ENCODE peak calls at places on chromosomes 5 and 9, in nine cellular contexts. One of them, this sample, is unnamed.

GRCh38 chr9:27784999-27785713 is 211.9 kb upstream of the C9orf72 start:
- DNase-seq in heart left ventricle: no peak
- DNase-seq in HCT116: no peak
- DNase-seq in ovary: no peak
- DNase-seq in NB4: no peak
- DNase-seq in H54: no peak
- DNase-seq in breast epithelium: no peak
- DNase-seq in tibial nerve: no peak
- DNase-seq in transverse colon: no peak
- DNase-seq in this sample: no peak

GRCh38 chr5:173673295-173674170 is 57.1 kb upstream of the BOD1 start:
- DNase-seq in heart left ventricle: no peak
- DNase-seq in NB4: no peak
- DNase-seq in HCT116: no peak
- DNase-seq in ovary: no peak
- DNase-seq in H54: no peak
- DNase-seq in breast epithelium: no peak
- DNase-seq in transverse colon: no peak
- DNase-seq in tibial nerve: no peak
- DNase-seq in this sample: no peak

GRCh38 chr5:127299678-127300077 is 9.1 kb downstream of the MEGF10 start:
- DNase-seq in breast epithelium: no peak
- DNase-seq in ovary: no peak
- DNase-seq in H54: no peak
- DNase-seq in HCT116: no peak
- DNase-seq in transverse colon: no peak
- DNase-seq in heart left ventricle: no peak
- DNase-seq in tibial nerve: no peak
- DNase-seq in NB4: no peak
- DNase-seq in this sample: no peak

GRCh38 chr9:136007906-136008692 is 46.9 kb upstream of the UBAC1 start:
- DNase-seq in H54: peak; percentile 98
- DNase-seq in breast epithelium: no peak
- DNase-seq in HCT116: peak; percentile 16
- DNase-seq in NB4: no peak
- DNase-seq in tibial nerve: no peak
- DNase-seq in ovary: no peak
- DNase-seq in transverse colon: no peak
- DNase-seq in heart left ventricle: no peak
- DNase-seq in this sample: peak; percentile 94

GRCh38 chr5:164303646-164304225 is 798.3 kb downstream of the MAT2B start:
- DNase-seq in HCT116: no peak
- DNase-seq in NB4: no peak
- DNase-seq in heart left ventricle: no peak
- DNase-seq in tibial nerve: no peak
- DNase-seq in H54: no peak
- DNase-seq in breast epithelium: no peak
- DNase-seq in transverse colon: no peak
- DNase-seq in ovary: no peak
- DNase-seq in this sample: no peak

GRCh38 chr9:127178646-127179632 is 56.5 kb upstream of the ANGPTL2 start:
- DNase-seq in H54: no peak
- DNase-seq in transverse colon: peak; percentile 7
- DNase-seq in NB4: no peak
- DNase-seq in HCT116: no peak
- DNase-seq in tibial nerve: no peak
- DNase-seq in breast epithelium: peak; percentile 31
- DNase-seq in ovary: peak; percentile 79
- DNase-seq in heart left ventricle: peak; percentile 12
- DNase-seq in this sample: no peak

GRCh38 chr5:99348597-99348996 is 419.8 kb upstream of the CHD1 start:
- DNase-seq in tibial nerve: no peak
- DNase-seq in transverse colon: no peak
- DNase-seq in HCT116: no peak
- DNase-seq in heart left ventricle: no peak
- DNase-seq in breast epithelium: no peak
- DNase-seq in H54: no peak
- DNase-seq in NB4: no peak
- DNase-seq in ovary: no peak
- DNase-seq in this sample: no peak

GRCh38 chr9:21965401-21965951 is 28.7 kb downstream of the CDKN2A start:
- DNase-seq in transverse colon: peak; percentile 70
- DNase-seq in tibial nerve: no peak
- DNase-seq in HCT116: no peak
- DNase-seq in ovary: no peak
- DNase-seq in H54: no peak
- DNase-seq in heart left ventricle: no peak
- DNase-seq in NB4: no peak
- DNase-seq in breast epithelium: no peak
- DNase-seq in this sample: no peak

GRCh38 chr9:106799146-106799545 is 63.8 kb upstream of the ZNF462 start:
- DNase-seq in tibial nerve: no peak
- DNase-seq in ovary: no peak
- DNase-seq in heart left ventricle: no peak
- DNase-seq in HCT116: no peak
- DNase-seq in NB4: no peak
- DNase-seq in H54: peak; percentile 73
- DNase-seq in breast epithelium: no peak
- DNase-seq in transverse colon: no peak
- DNase-seq in this sample: no peak

DNA sequence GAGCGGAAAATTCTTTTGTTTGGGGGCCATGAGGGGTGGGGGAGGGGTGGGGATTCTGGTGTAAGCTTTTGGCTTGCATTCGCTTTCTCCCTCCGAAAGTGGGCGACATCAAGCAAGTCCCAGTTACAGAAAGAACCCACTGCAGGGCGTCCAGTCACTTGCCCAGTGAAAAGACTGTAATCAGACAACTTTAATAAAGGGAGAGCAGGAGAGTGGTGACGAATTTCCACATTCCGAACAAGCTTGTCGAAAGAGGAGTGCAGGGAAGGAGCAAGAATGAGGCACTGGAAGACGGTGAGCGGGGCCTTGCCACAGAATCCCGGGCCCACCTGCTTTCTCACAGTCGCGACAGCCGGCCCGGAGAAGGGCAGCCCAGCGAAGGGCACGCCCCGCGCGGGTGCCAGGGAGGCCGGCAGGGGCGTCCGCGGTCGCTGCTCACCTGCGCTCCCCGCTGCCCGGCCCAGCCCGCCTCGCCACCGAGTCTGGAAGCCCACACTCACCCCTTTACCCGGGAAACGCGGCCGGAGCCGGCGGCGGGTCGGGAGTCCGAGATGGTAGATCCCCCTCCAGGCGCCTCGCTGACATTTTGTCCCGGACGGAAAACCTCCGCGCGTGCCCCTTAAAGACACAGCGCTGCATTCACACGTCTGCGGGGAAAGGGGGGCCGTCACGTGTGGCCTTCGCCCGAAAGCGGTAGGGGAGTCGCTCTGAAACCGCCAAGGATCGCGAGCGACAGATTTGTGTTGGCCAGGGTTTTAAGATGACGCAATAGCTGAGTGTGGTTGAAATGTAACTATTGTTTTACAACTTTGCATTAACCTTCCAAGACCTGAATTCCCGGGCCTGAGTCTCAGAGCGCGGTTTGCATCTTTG is at the start of gene ZBED3:
- DNase-seq in heart left ventricle: peak; percentile 64
- DNase-seq in NB4: peak; percentile 79
- DNase-seq in ovary: peak; percentile 69
- DNase-seq in H54: peak; percentile 59
- DNase-seq in HCT116: peak; percentile 71
- DNase-seq in transverse colon: peak; percentile 83
- DNase-seq in breast epithelium: no peak
- DNase-seq in tibial nerve: peak; percentile 48
- DNase-seq in this sample: peak; percentile 89
- TF ChIP-seq POLR2A in heart left ventricle: no peak
- TF ChIP-seq POLR2A in NB4: no peak
- TF ChIP-seq POLR2A in ovary: no peak
- TF ChIP-seq POLR2A in H54: no peak
- TF ChIP-seq POLR2A in HCT116: peak; percentile 14
- TF ChIP-seq POLR2A in transverse colon: peak; percentile 39
- TF ChIP-seq POLR2A in breast epithelium: no peak
- TF ChIP-seq POLR2A in tibial nerve: peak; percentile 37
- TF ChIP-seq POLR2A in this sample: no peak

GRCh38 chr9:111897831-111898144 is 1.2 kb downstream of the UGCG start:
- DNase-seq in heart left ventricle: no peak
- DNase-seq in breast epithelium: no peak
- DNase-seq in tibial nerve: no peak
- DNase-seq in H54: no peak
- DNase-seq in transverse colon: peak; percentile 48
- DNase-seq in HCT116: peak; percentile 23
- DNase-seq in ovary: no peak
- DNase-seq in NB4: peak; percentile 59
- DNase-seq in this sample: no peak
- TF ChIP-seq POLR2A in heart left ventricle: no peak
- TF ChIP-seq POLR2A in breast epithelium: no peak
- TF ChIP-seq POLR2A in tibial nerve: no peak
- TF ChIP-seq POLR2A in H54: no peak
- TF ChIP-seq POLR2A in transverse colon: no peak
- TF ChIP-seq POLR2A in HCT116: no peak
- TF ChIP-seq POLR2A in ovary: no peak
- TF ChIP-seq POLR2A in NB4: no peak
- TF ChIP-seq POLR2A in this sample: no peak

GRCh38 chr9:114558027-114558675 is 29.4 kb upstream of the ATP6V1G1 start:
- DNase-seq in breast epithelium: no peak
- DNase-seq in NB4: no peak
- DNase-seq in heart left ventricle: no peak
- DNase-seq in ovary: no peak
- DNase-seq in tibial nerve: no peak
- DNase-seq in transverse colon: no peak
- DNase-seq in H54: no peak
- DNase-seq in HCT116: no peak
- DNase-seq in this sample: no peak
- TF ChIP-seq POLR2A in breast epithelium: no peak
- TF ChIP-seq POLR2A in NB4: no peak
- TF ChIP-seq POLR2A in heart left ventricle: no peak
- TF ChIP-seq POLR2A in ovary: no peak
- TF ChIP-seq POLR2A in tibial nerve: no peak
- TF ChIP-seq POLR2A in transverse colon: no peak
- TF ChIP-seq POLR2A in H54: no peak
- TF ChIP-seq POLR2A in HCT116: no peak
- TF ChIP-seq POLR2A in this sample: no peak

GRCh38 chr5:179378441-179379271 is 33.4 kb upstream of the ADAMTS2 start:
- DNase-seq in transverse colon: no peak
- DNase-seq in H54: no peak
- DNase-seq in ovary: no peak
- DNase-seq in breast epithelium: peak; percentile 27
- DNase-seq in NB4: no peak
- DNase-seq in tibial nerve: no peak
- DNase-seq in HCT116: no peak
- DNase-seq in heart left ventricle: no peak
- DNase-seq in this sample: no peak
- TF ChIP-seq POLR2A in transverse colon: no peak
- TF ChIP-seq POLR2A in H54: no peak
- TF ChIP-seq POLR2A in ovary: no peak
- TF ChIP-seq POLR2A in breast epithelium: no peak
- TF ChIP-seq POLR2A in NB4: no peak
- TF ChIP-seq POLR2A in tibial nerve: no peak
- TF ChIP-seq POLR2A in HCT116: no peak
- TF ChIP-seq POLR2A in heart left ventricle: no peak
- TF ChIP-seq POLR2A in this sample: no peak

This sample was measured in A549.